ENCODE peak calls at places on chromosomes 1 and 21, in four cellular contexts. I is A549, B is stomach, S is Peyer's patch. R is an unnamed sample. For H3K9me3 and H3K4me1, the result is how much of the 10 kb centered on the place peaks cover.

GRCh38 chr1:12496154-12496961 is 121.7 kb downstream of the DHRS3 start:
- DNase-seq in I (no peak), B (no peak), S (peak), R (no peak)

GRCh38 chr1:84758968-84759491 is 68.8 kb upstream of the SSX2IP start:
- DNase-seq in I (no peak), B (no peak), S (no peak), R (no peak)

GRCh38 chr1:15627343-15627988 is 10.2 kb downstream of the DDI2 start:
- DNase-seq in I (no peak), S (no peak), B (no peak), R (no peak)

GRCh38 chr21:43663033-43663432 is 3.7 kb downstream of the RRP1B start:
- DNase-seq in I (no peak), S (no peak), B (no peak), R (no peak)

GRCh38 chr1:156601122-156601830 is at the start of gene GPATCH4:
- DNase-seq in B (peak), I (peak), S (peak), R (peak)

GRCh38 chr1:163866539-163866938 is 544.8 kb downstream of the NUF2 start:
- DNase-seq in S (no peak), I (no peak), B (no peak), R (no peak)

GRCh38 chr1:59494145-59494824 is 197.4 kb downstream of the FGGY start:
- DNase-seq in B (no peak), I (no peak), S (no peak), R (peak)

GRCh38 chr1:151990856-151991198 is 2.8 kb downstream of the S100A10 start:
- DNase-seq in B (peak), S (peak), I (peak), R (peak)

GRCh38 chr21:42574234-42575027 is 60.8 kb downstream of the SLC37A1 start:
- DNase-seq in I (no peak), B (peak), S (peak), R (no peak)

GRCh38 chr1:202159534-202160371 is 649 bp downstream of the PTPN7 start:
- DNase-seq in S (peak), I (no peak), B (no peak), R (no peak)

GRCh38 chr1:99994496-99994895 is 24.7 kb downstream of the SLC35A3 start:
- DNase-seq in S (no peak), B (no peak), I (no peak), R (no peak)
- H3K9me3 ChIP-seq in S (under half), B (under half), I (under half), R (under half)

GRCh38 chr1:9069324-9070100 is at the start of gene SLC2A5:
- DNase-seq in S (peak), B (no peak), I (no peak), R (no peak)
- TF ChIP-seq POLR2A in S (peak), B (no peak), I (no peak), R (no peak)

GRCh38 chr1:228088586-228089498 is 6.3 kb downstream of the ARF1 start:
- DNase-seq in B (peak), S (peak), I (no peak), R (peak)
- H3K4me1 ChIP-seq in B (half or more), S (half or more), I (half or more), R (half or more)

DNA sequence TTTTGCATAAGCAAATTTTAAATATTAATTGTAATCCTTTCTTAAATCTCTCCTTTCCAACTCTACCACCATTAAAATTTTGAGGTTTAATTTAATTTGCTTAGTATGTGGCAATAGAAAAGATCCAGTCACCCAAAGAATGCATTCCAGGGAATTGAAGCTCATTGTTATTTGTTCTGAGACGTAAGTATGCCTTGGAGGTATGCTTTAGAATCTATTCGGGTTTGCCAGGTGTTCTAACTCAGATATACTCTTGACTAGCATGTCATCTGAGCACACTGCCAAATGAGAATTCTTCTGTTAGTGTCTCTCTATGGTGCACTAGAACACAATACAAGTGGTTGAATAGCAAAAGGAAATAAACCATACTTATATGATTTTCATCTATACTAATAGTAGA is 813.6 kb upstream of the ADGRL2 start:
- DNase-seq in I (peak), B (no peak), S (no peak), R (no peak)
- H3K9me3 ChIP-seq in I (under half), B (under half), S (under half), R (under half)

DNA sequence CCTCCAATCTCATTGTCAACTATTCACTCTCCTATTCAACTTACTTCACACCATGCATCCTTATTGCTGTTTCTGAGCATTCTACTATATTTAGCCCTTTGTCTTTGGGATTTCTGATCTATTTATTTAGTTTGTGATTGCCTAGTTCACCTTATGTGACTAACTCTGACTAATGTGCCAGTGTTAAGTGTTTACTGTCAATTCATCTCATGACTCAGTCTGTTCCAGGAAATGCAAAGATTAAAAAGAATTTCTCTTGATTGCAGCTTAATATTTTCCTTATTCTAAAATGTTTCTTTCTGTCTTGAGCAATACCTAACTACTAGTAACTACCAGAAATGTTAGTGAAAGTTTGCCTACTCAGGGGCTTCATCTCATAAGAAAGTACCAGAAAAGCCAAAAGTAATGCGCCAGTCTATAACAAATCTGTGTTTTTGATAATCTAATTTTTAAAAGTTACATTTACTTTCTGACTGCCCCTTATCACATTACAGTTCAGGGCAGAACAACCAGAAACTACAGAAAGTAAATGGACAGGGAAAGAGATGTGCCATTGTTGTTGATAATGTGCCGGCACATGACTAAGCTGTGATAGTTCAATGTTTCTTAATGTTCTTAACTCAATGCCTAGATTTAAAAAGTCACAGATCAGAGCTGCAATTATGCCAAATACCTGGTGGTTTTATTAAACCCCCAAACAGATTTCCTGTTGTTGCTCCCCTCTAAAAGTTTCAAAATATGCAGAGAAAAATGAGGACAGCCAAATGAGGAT is 556.5 kb downstream of the PTBP2 start:
- DNase-seq in B (no peak), I (peak), S (no peak), R (peak)
- TF ChIP-seq POLR2A in B (no peak), I (no peak), S (no peak), R (no peak)

GRCh38 chr1:214503553-214503952 is 47.8 kb downstream of the PTPN14 start:
- DNase-seq in S (no peak), I (no peak), B (no peak), R (no peak)

GRCh38 chr1:214496126-214496525 is 55.3 kb downstream of the PTPN14 start:
- DNase-seq in B (no peak), I (no peak), S (no peak), R (no peak)

GRCh38 chr1:214500349-214501055 is 50.9 kb downstream of the PTPN14 start:
- DNase-seq in S (no peak), B (no peak), I (no peak), R (no peak)

GRCh38 chr1:214498030-214498429 is 53.4 kb downstream of the PTPN14 start:
- DNase-seq in I (no peak), B (no peak), S (no peak), R (no peak)

GRCh38 chr1:214499732-214500131 is 51.7 kb downstream of the PTPN14 start:
- DNase-seq in I (no peak), S (no peak), B (no peak), R (no peak)
- H3K4me1 ChIP-seq in I (under half), S (under half), B (under half), R (under half)